ENCODE peak calls at places on chromosomes 12 and 14, in five cellular contexts. One of them, this sample, is unnamed.

GRCh38 chr14:96962337-96962736 is 165.2 kb downstream of the VRK1 start:
- DNase-seq in mesenchymal stem cell: no peak
- DNase-seq in neural progenitor cell: no peak
- DNase-seq in hepatocyte: no peak
- DNase-seq in neuronal stem cell: no peak
- DNase-seq in this sample: no peak

GRCh38 chr12:4448943-4449861 is 3.6 kb upstream of the FGF6 start:
- DNase-seq in mesenchymal stem cell: no peak
- DNase-seq in neural progenitor cell: no peak
- DNase-seq in hepatocyte: no peak
- DNase-seq in neuronal stem cell: no peak
- DNase-seq in this sample: no peak

GRCh38 chr12:109544955-109545531 is 28.3 kb downstream of the MMAB start:
- DNase-seq in mesenchymal stem cell: no peak
- DNase-seq in neural progenitor cell: no peak
- DNase-seq in hepatocyte: no peak
- DNase-seq in neuronal stem cell: no peak
- DNase-seq in this sample: no peak

GRCh38 chr14:89340200-89340667 is 76.8 kb downstream of the FOXN3 start:
- DNase-seq in mesenchymal stem cell: peak; percentile 88
- DNase-seq in neural progenitor cell: no peak
- DNase-seq in hepatocyte: peak; percentile 46
- DNase-seq in neuronal stem cell: no peak
- DNase-seq in this sample: no peak

GRCh38 chr12:52925717-52926595 is 21.1 kb upstream of the KRT8 start:
- DNase-seq in mesenchymal stem cell: no peak
- DNase-seq in neural progenitor cell: no peak
- DNase-seq in hepatocyte: peak; percentile 80
- DNase-seq in neuronal stem cell: no peak
- DNase-seq in this sample: peak; percentile 85

GRCh38 chr12:55927588-55928502 is at the start of gene PYM1:
- DNase-seq in mesenchymal stem cell: peak; percentile 80
- DNase-seq in neural progenitor cell: peak; percentile 92
- DNase-seq in hepatocyte: peak; percentile 78
- DNase-seq in neuronal stem cell: peak; percentile 76
- DNase-seq in this sample: peak; percentile 95

GRCh38 chr12:94186461-94187237 is 38.3 kb downstream of the PLXNC1 start:
- DNase-seq in mesenchymal stem cell: peak; percentile 24
- DNase-seq in neural progenitor cell: peak; percentile 96
- DNase-seq in hepatocyte: peak; percentile 50
- DNase-seq in neuronal stem cell: peak; percentile 83
- DNase-seq in this sample: no peak

GRCh38 chr12:78385541-78385940 is 479.0 kb upstream of the SYT1 start:
- DNase-seq in mesenchymal stem cell: no peak
- DNase-seq in neural progenitor cell: no peak
- DNase-seq in hepatocyte: no peak
- DNase-seq in neuronal stem cell: no peak
- DNase-seq in this sample: no peak

GRCh38 chr14:34324363-34324795 is 137.7 kb downstream of the SPTSSA start:
- DNase-seq in mesenchymal stem cell: peak; percentile 46
- DNase-seq in neural progenitor cell: peak; percentile 75
- DNase-seq in hepatocyte: peak; percentile 67
- DNase-seq in neuronal stem cell: peak; percentile 56
- DNase-seq in this sample: no peak

GRCh38 chr14:95943699-95944098 is 67.1 kb downstream of the TUNAR start:
- DNase-seq in mesenchymal stem cell: no peak
- DNase-seq in neural progenitor cell: peak; percentile 93
- DNase-seq in hepatocyte: no peak
- DNase-seq in neuronal stem cell: peak; percentile 70
- DNase-seq in this sample: no peak

GRCh38 chr12:49357099-49357678 is 10.1 kb upstream of the SPATS2 start:
- DNase-seq in mesenchymal stem cell: peak; percentile 60
- DNase-seq in neural progenitor cell: peak; percentile 37
- DNase-seq in hepatocyte: peak; percentile 37
- DNase-seq in neuronal stem cell: no peak
- DNase-seq in this sample: no peak

GRCh38 chr14:53004976-53005375 is 54.1 kb upstream of the FERMT2 start:
- DNase-seq in mesenchymal stem cell: no peak
- DNase-seq in neural progenitor cell: no peak
- DNase-seq in hepatocyte: no peak
- DNase-seq in neuronal stem cell: no peak
- DNase-seq in this sample: no peak

GRCh38 chr12:98592825-98593322 is 612 bp upstream of the SLC25A3 start:
- DNase-seq in mesenchymal stem cell: no peak
- DNase-seq in neural progenitor cell: no peak
- DNase-seq in hepatocyte: peak; percentile 32
- DNase-seq in neuronal stem cell: no peak
- DNase-seq in this sample: no peak

GRCh38 chr14:54040851-54041250 is 84.2 kb upstream of the BMP4 start:
- DNase-seq in mesenchymal stem cell: no peak
- DNase-seq in neural progenitor cell: no peak
- DNase-seq in hepatocyte: no peak
- DNase-seq in neuronal stem cell: no peak
- DNase-seq in this sample: no peak

GRCh38 chr14:95765016-95765415 is 51.1 kb upstream of the TCL1A start:
- DNase-seq in mesenchymal stem cell: no peak
- DNase-seq in neural progenitor cell: no peak
- DNase-seq in hepatocyte: no peak
- DNase-seq in neuronal stem cell: no peak
- DNase-seq in this sample: no peak

GRCh38 chr14:57403521-57403864 is 13.1 kb downstream of the NAA30 start:
- DNase-seq in mesenchymal stem cell: no peak
- DNase-seq in neural progenitor cell: no peak
- DNase-seq in hepatocyte: no peak
- DNase-seq in neuronal stem cell: no peak
- DNase-seq in this sample: no peak

GRCh38 chr12:131194166-131194565 is 240.5 kb downstream of the ADGRD1 start:
- DNase-seq in mesenchymal stem cell: no peak
- DNase-seq in neural progenitor cell: no peak
- DNase-seq in hepatocyte: no peak
- DNase-seq in neuronal stem cell: no peak
- DNase-seq in this sample: no peak

GRCh38 chr14:65210118-65210826 is 108.0 kb upstream of the MAX start:
- DNase-seq in mesenchymal stem cell: peak; percentile 70
- DNase-seq in neural progenitor cell: no peak
- DNase-seq in hepatocyte: no peak
- DNase-seq in neuronal stem cell: no peak
- DNase-seq in this sample: no peak

GRCh38 chr12:41333988-41334387 is 145.9 kb downstream of the PDZRN4 start:
- DNase-seq in mesenchymal stem cell: no peak
- DNase-seq in neural progenitor cell: no peak
- DNase-seq in hepatocyte: no peak
- DNase-seq in neuronal stem cell: no peak
- DNase-seq in this sample: no peak

GRCh38 chr12:49341777-49342065 is 4.7 kb upstream of the C1QL4 start:
- DNase-seq in mesenchymal stem cell: no peak
- DNase-seq in neural progenitor cell: no peak
- DNase-seq in hepatocyte: no peak
- DNase-seq in neuronal stem cell: no peak
- DNase-seq in this sample: no peak

GRCh38 chr12:121295746-121296617 is 527 bp downstream of the CAMKK2 start:
- DNase-seq in mesenchymal stem cell: peak; percentile 29
- DNase-seq in neural progenitor cell: peak; percentile 56
- DNase-seq in hepatocyte: peak; percentile 68
- DNase-seq in neuronal stem cell: peak; percentile 33
- DNase-seq in this sample: peak; percentile 25

GRCh38 chr12:48084066-48084465 is 21.8 kb downstream of the SENP1 start:
- DNase-seq in mesenchymal stem cell: peak; percentile 25
- DNase-seq in neural progenitor cell: peak; percentile 5
- DNase-seq in hepatocyte: peak; percentile 18
- DNase-seq in neuronal stem cell: no peak
- DNase-seq in this sample: no peak

GRCh38 chr14:89667983-89668382 is 250.9 kb upstream of the FOXN3 start:
- DNase-seq in mesenchymal stem cell: peak; percentile 58
- DNase-seq in neural progenitor cell: no peak
- DNase-seq in hepatocyte: no peak
- DNase-seq in neuronal stem cell: no peak
- DNase-seq in this sample: no peak

GRCh38 chr12:131561891-131562684 is 148.8 kb upstream of the SFSWAP start:
- DNase-seq in mesenchymal stem cell: no peak
- DNase-seq in neural progenitor cell: no peak
- DNase-seq in hepatocyte: no peak
- DNase-seq in neuronal stem cell: no peak
- DNase-seq in this sample: no peak

GRCh38 chr12:88897723-88898122 is 317.5 kb upstream of the KITLG start:
- DNase-seq in mesenchymal stem cell: peak; percentile 72
- DNase-seq in neural progenitor cell: no peak
- DNase-seq in hepatocyte: no peak
- DNase-seq in neuronal stem cell: no peak
- DNase-seq in this sample: no peak

GRCh38 chr14:58367296-58367695 is 28.4 kb upstream of the TOMM20L start:
- DNase-seq in mesenchymal stem cell: no peak
- DNase-seq in neural progenitor cell: no peak
- DNase-seq in hepatocyte: peak; percentile 5
- DNase-seq in neuronal stem cell: no peak
- DNase-seq in this sample: no peak

GRCh38 chr14:59026086-59026485 is 162.4 kb upstream of the DAAM1 start:
- DNase-seq in mesenchymal stem cell: no peak
- DNase-seq in neural progenitor cell: no peak
- DNase-seq in hepatocyte: no peak
- DNase-seq in neuronal stem cell: no peak
- DNase-seq in this sample: no peak

GRCh38 chr12:67034110-67034879 is 234.9 kb upstream of the CAND1 start:
- DNase-seq in mesenchymal stem cell: no peak
- DNase-seq in neural progenitor cell: peak; percentile 29
- DNase-seq in hepatocyte: no peak
- DNase-seq in neuronal stem cell: no peak
- DNase-seq in this sample: no peak

GRCh38 chr14:87869619-87870583 is 123.1 kb downstream of the GALC start:
- DNase-seq in mesenchymal stem cell: no peak
- DNase-seq in neural progenitor cell: no peak
- DNase-seq in hepatocyte: peak; percentile 23
- DNase-seq in neuronal stem cell: no peak
- DNase-seq in this sample: no peak

GRCh38 chr12:125406131-125406530 is 340.9 kb downstream of the AACS start:
- DNase-seq in mesenchymal stem cell: no peak
- DNase-seq in neural progenitor cell: no peak
- DNase-seq in hepatocyte: no peak
- DNase-seq in neuronal stem cell: no peak
- DNase-seq in this sample: no peak

GRCh38 chr12:12839003-12839395 is 25.9 kb downstream of the DDX47 start:
- DNase-seq in mesenchymal stem cell: peak; percentile 39
- DNase-seq in neural progenitor cell: no peak
- DNase-seq in hepatocyte: no peak
- DNase-seq in neuronal stem cell: no peak
- DNase-seq in this sample: no peak
- H3K4me1 ChIP-seq in mesenchymal stem cell: peaks cover 16% of the 10 kb centered on the region
- H3K4me1 ChIP-seq in neural progenitor cell: no peaks in the 10 kb centered on the region
- H3K4me1 ChIP-seq in hepatocyte: peaks cover 29% of the 10 kb centered on the region
- H3K4me1 ChIP-seq in neuronal stem cell: peaks cover 5% of the 10 kb centered on the region
- H3K4me1 ChIP-seq in this sample: no peaks in the 10 kb centered on the region

GRCh38 chr12:19885092-19885813 is 446.0 kb downstream of the AEBP2 start:
- DNase-seq in mesenchymal stem cell: no peak
- DNase-seq in neural progenitor cell: no peak
- DNase-seq in hepatocyte: no peak
- DNase-seq in neuronal stem cell: no peak
- DNase-seq in this sample: no peak

GRCh38 chr12:19880076-19880475 is 440.8 kb downstream of the AEBP2 start:
- DNase-seq in mesenchymal stem cell: no peak
- DNase-seq in neural progenitor cell: no peak
- DNase-seq in hepatocyte: no peak
- DNase-seq in neuronal stem cell: no peak
- DNase-seq in this sample: no peak

GRCh38 chr12:19884081-19884480 is 444.8 kb downstream of the AEBP2 start:
- DNase-seq in mesenchymal stem cell: no peak
- DNase-seq in neural progenitor cell: no peak
- DNase-seq in hepatocyte: no peak
- DNase-seq in neuronal stem cell: no peak
- DNase-seq in this sample: no peak

GRCh38 chr12:19882418-19882817 is 443.1 kb downstream of the AEBP2 start:
- DNase-seq in mesenchymal stem cell: no peak
- DNase-seq in neural progenitor cell: no peak
- DNase-seq in hepatocyte: no peak
- DNase-seq in neuronal stem cell: no peak
- DNase-seq in this sample: no peak

GRCh38 chr12:19880724-19881123 is 441.4 kb downstream of the AEBP2 start:
- DNase-seq in mesenchymal stem cell: no peak
- DNase-seq in neural progenitor cell: no peak
- DNase-seq in hepatocyte: no peak
- DNase-seq in neuronal stem cell: no peak
- DNase-seq in this sample: no peak
- H3K4me3 ChIP-seq in mesenchymal stem cell: no peak overlapping the region
- H3K4me3 ChIP-seq in neural progenitor cell: no peak overlapping the region
- H3K4me3 ChIP-seq in hepatocyte: no peak overlapping the region
- H3K4me3 ChIP-seq in neuronal stem cell: no peak overlapping the region
- H3K4me3 ChIP-seq in this sample: no peak overlapping the region

GRCh38 chr12:123105427-123105826 is 45.5 kb downstream of the PITPNM2 start:
- DNase-seq in mesenchymal stem cell: no peak
- DNase-seq in neural progenitor cell: peak; percentile 29
- DNase-seq in hepatocyte: no peak
- DNase-seq in neuronal stem cell: no peak
- DNase-seq in this sample: no peak
- H3K4me1 ChIP-seq in mesenchymal stem cell: peaks cover 36% of the 10 kb centered on the region
- H3K4me1 ChIP-seq in neural progenitor cell: peaks cover 38% of the 10 kb centered on the region
- H3K4me1 ChIP-seq in hepatocyte: no peaks in the 10 kb centered on the region
- H3K4me1 ChIP-seq in neuronal stem cell: peaks cover 25% of the 10 kb centered on the region
- H3K4me1 ChIP-seq in this sample: peaks cover 9% of the 10 kb centered on the region

GRCh38 chr12:50509009-50509663 is 4.4 kb downstream of the DIP2B start:
- DNase-seq in mesenchymal stem cell: no peak
- DNase-seq in neural progenitor cell: no peak
- DNase-seq in hepatocyte: no peak
- DNase-seq in neuronal stem cell: no peak
- DNase-seq in this sample: no peak
- H3K4me3 ChIP-seq in mesenchymal stem cell: no peak overlapping the region
- H3K4me3 ChIP-seq in neural progenitor cell: no peak overlapping the region
- H3K4me3 ChIP-seq in hepatocyte: no peak overlapping the region
- H3K4me3 ChIP-seq in neuronal stem cell: no peak overlapping the region
- H3K4me3 ChIP-seq in this sample: no peak overlapping the region

DNA sequence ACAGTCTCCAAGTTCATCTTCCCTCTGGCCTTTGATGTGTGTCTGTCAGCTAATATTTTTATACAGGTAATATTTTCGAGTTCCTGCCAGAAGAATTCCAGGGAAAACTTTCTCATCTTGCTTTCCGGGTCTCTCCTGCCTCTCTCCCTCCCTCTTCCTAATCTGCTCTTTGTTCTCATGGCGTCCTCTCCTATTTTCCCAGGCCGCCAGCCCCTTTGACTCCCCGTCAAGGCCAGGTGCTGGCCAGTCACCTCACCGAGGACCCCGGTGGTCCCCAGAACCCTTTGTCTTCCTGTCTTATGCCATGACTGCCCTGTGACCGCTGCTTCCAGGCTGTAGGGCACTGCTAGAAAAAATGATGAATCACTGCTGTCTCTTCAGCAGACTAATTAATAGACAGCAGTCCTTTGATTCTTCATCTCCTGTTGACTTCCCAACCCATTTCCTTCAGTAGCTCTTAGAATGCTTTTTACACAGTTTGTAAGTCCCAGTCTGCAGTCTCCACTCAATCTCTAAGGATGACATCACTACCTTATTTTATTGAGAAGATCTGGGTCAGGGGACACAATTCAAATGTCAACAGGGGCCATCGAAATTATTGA is 40.7 kb downstream of the PPFIBP1 start:
- DNase-seq in mesenchymal stem cell: peak; percentile 43
- DNase-seq in neural progenitor cell: peak; percentile 35
- DNase-seq in hepatocyte: no peak
- DNase-seq in neuronal stem cell: no peak
- DNase-seq in this sample: no peak
- H3K4me1 ChIP-seq in mesenchymal stem cell: peaks cover 6% of the 10 kb centered on the region
- H3K4me1 ChIP-seq in neural progenitor cell: peaks cover 17% of the 10 kb centered on the region
- H3K4me1 ChIP-seq in hepatocyte: no peaks in the 10 kb centered on the region
- H3K4me1 ChIP-seq in neuronal stem cell: peaks cover 6% of the 10 kb centered on the region
- H3K4me1 ChIP-seq in this sample: no peaks in the 10 kb centered on the region

GRCh38 chr14:70563417-70563816 is 28.6 kb upstream of the ADAM20 start:
- DNase-seq in mesenchymal stem cell: no peak
- DNase-seq in neural progenitor cell: no peak
- DNase-seq in hepatocyte: no peak
- DNase-seq in neuronal stem cell: no peak
- DNase-seq in this sample: no peak
- H3K4me3 ChIP-seq in mesenchymal stem cell: no peak overlapping the region
- H3K4me3 ChIP-seq in neural progenitor cell: no peak overlapping the region
- H3K4me3 ChIP-seq in hepatocyte: no peak overlapping the region
- H3K4me3 ChIP-seq in neuronal stem cell: no peak overlapping the region
- H3K4me3 ChIP-seq in this sample: no peak overlapping the region

This sample was measured in Peyer's patch.